ENCODE peak calls at places on chromosomes 7 and 10, in seven cellular contexts. C is PC-3, Q is DND-41, D is Right ventricle myocardium inferior, Y is left cardiac atrium, E is gastrocnemius medialis, Z is K562. P is an unnamed sample.

GRCh38 chr10:28444031-28444430 is 88.9 kb upstream of the WAC start:
- ATAC-seq in C (no peak), Q (no peak), D (no peak), Y (no peak), E (no peak), Z (no peak), P (no peak)

GRCh38 chr10:97228775-97229157 is 43.0 kb upstream of the SLIT1 start:
- ATAC-seq in C (no peak), Q (no peak), D (no peak), Y (no peak), E (no peak), Z (no peak), P (no peak)

GRCh38 chr10:5014936-5015335 is 11.3 kb upstream of the AKR1C2 start:
- ATAC-seq in C (peak), Q (peak), D (no peak), Y (no peak), E (peak), Z (peak), P (no peak)

GRCh38 chr10:59006511-59007306 is 169.7 kb upstream of the PHYHIPL start:
- ATAC-seq in C (peak), Q (no peak), D (peak), Y (peak), E (peak), Z (no peak), P (peak)

GRCh38 chr10:37520488-37520887 is 336.9 kb downstream of the ZNF248 start:
- ATAC-seq in C (no peak), Q (no peak), D (peak), Y (peak), E (peak), Z (no peak), P (no peak)

GRCh38 chr10:116437076-116437692 is 9.5 kb downstream of the PNLIPRP3 start:
- ATAC-seq in C (no peak), Q (peak), D (no peak), Y (no peak), E (no peak), Z (no peak), P (no peak)

GRCh38 chr10:124637746-124638145 is 106.4 kb downstream of the FAM53B start:
- ATAC-seq in C (no peak), Q (no peak), D (no peak), Y (no peak), E (no peak), Z (no peak), P (no peak)

GRCh38 chr10:107418411-107418810 is 253.9 kb upstream of the SORCS1 start:
- ATAC-seq in C (no peak), Q (no peak), D (no peak), Y (no peak), E (no peak), Z (no peak), P (no peak)

GRCh38 chr10:3477683-3478082 is 305.1 kb upstream of the PITRM1 start:
- ATAC-seq in C (no peak), Q (no peak), D (no peak), Y (no peak), E (no peak), Z (no peak), P (peak)

GRCh38 chr7:131293018-131293417 is 34.7 kb upstream of the MKLN1 start:
- ATAC-seq in C (no peak), Q (no peak), D (peak), Y (peak), E (peak), Z (no peak), P (no peak)

GRCh38 chr10:34815174-34816066 is at the start of gene PARD3:
- ATAC-seq in C (peak), Q (peak), D (peak), Y (peak), E (peak), Z (peak), P (peak)

GRCh38 chr10:33837736-33838135 is 503.3 kb upstream of the NRP1 start:
- ATAC-seq in C (no peak), Q (no peak), D (peak), Y (no peak), E (no peak), Z (no peak), P (no peak)

GRCh38 chr10:77795426-77796055 is 131.0 kb downstream of the DLG5 start:
- ATAC-seq in C (no peak), Q (no peak), D (no peak), Y (no peak), E (no peak), Z (no peak), P (no peak)

GRCh38 chr7:22359156-22359697 is 2.3 kb upstream of the RAPGEF5 start:
- ATAC-seq in C (no peak), Q (no peak), D (no peak), Y (no peak), E (no peak), Z (no peak), P (no peak)

GRCh38 chr10:121687094-121687850 is 89.0 kb upstream of the FGFR2 start:
- ATAC-seq in C (no peak), Q (no peak), D (no peak), Y (no peak), E (no peak), Z (no peak), P (no peak)

GRCh38 chr10:17432738-17433137 is 21.7 kb downstream of the ST8SIA6 start:
- ATAC-seq in C (peak), Q (no peak), D (no peak), Y (no peak), E (no peak), Z (no peak), P (no peak)

GRCh38 chr7:70523626-70524351 is 608.2 kb upstream of the GALNT17 start:
- ATAC-seq in C (no peak), Q (no peak), D (no peak), Y (no peak), E (no peak), Z (no peak), P (no peak)

GRCh38 chr10:81873231-81873931 is 1.6 kb upstream of the NRG3 start:
- ATAC-seq in C (no peak), Q (no peak), D (no peak), Y (no peak), E (no peak), Z (no peak), P (no peak)

GRCh38 chr10:28959850-28960501 is 282.7 kb downstream of the BAMBI start:
- ATAC-seq in C (no peak), Q (no peak), D (peak), Y (peak), E (no peak), Z (no peak), P (no peak)

GRCh38 chr10:74871595-74872382 is 45.4 kb downstream of the KAT6B start:
- ATAC-seq in C (peak), Q (no peak), D (no peak), Y (no peak), E (no peak), Z (peak), P (no peak)

GRCh38 chr7:64101126-64101942 is 56.1 kb downstream of the ZNF727 start:
- ATAC-seq in C (no peak), Q (no peak), D (no peak), Y (no peak), E (no peak), Z (no peak), P (no peak)

GRCh38 chr10:94443052-94443451 is 40.7 kb downstream of the TBC1D12 start:
- ATAC-seq in C (no peak), Q (no peak), D (no peak), Y (no peak), E (no peak), Z (no peak), P (no peak)

GRCh38 chr7:119685906-119686305 is 587.1 kb upstream of the KCND2 start:
- ATAC-seq in C (no peak), Q (no peak), D (no peak), Y (no peak), E (no peak), Z (no peak), P (no peak)

GRCh38 chr10:6091630-6092029 is 2.8 kb downstream of the RBM17 start:
- ATAC-seq in C (no peak), Q (no peak), D (no peak), Y (no peak), E (no peak), Z (no peak), P (no peak)

GRCh38 chr7:132343196-132343595 is 233.1 kb downstream of the PLXNA4 start:
- ATAC-seq in C (no peak), Q (no peak), D (peak), Y (peak), E (peak), Z (no peak), P (peak)

GRCh38 chr7:86978804-86979506 is 80.5 kb downstream of the ELAPOR2 start:
- ATAC-seq in C (no peak), Q (peak), D (no peak), Y (no peak), E (no peak), Z (no peak), P (no peak)

GRCh38 chr7:74454059-74454947 is 597 bp downstream of the GTF2IRD1 start:
- ATAC-seq in C (no peak), Q (no peak), D (peak), Y (peak), E (peak), Z (no peak), P (peak)

GRCh38 chr7:130309986-130310385 is 17.0 kb downstream of the CPA4 start:
- ATAC-seq in C (no peak), Q (no peak), D (no peak), Y (no peak), E (no peak), Z (no peak), P (no peak)

GRCh38 chr10:77377678-77378352 is 259.8 kb downstream of the KCNMA1 start:
- ATAC-seq in C (peak), Q (no peak), D (no peak), Y (no peak), E (no peak), Z (peak), P (no peak)

GRCh38 chr10:88670497-88670896 is 6.3 kb downstream of the LIPF start:
- ATAC-seq in C (no peak), Q (no peak), D (no peak), Y (no peak), E (no peak), Z (no peak), P (no peak)

GRCh38 chr7:80439894-80440811 is 71.7 kb downstream of the GNAT3 start:
- ATAC-seq in C (peak), Q (no peak), D (peak), Y (peak), E (peak), Z (no peak), P (peak)